ENCODE peak calls at places on chromosomes 6 and 20, in ten cellular contexts. Y is GM10248; L is right atrium auricular region; W is fibroblast of lung; A is GM12865; M is CD4-positive, alpha-beta T cell; Q is tibial artery; V is heart right ventricle; E is SK-N-SH; I is HFFc6. B is an unnamed sample.

GRCh38 chr6:44269168-44269920 is 906 bp upstream of the TMEM151B start:
- DNase-seq in Y (no peak), V (no peak), I (no peak), W (no peak), A (no peak), Q (no peak), M (no peak), L (no peak), E (no peak), B (no peak)

GRCh38 chr6:28659250-28659566 is 133.5 kb downstream of the GPX5 start:
- DNase-seq in M (no peak), V (no peak), Q (no peak), Y (no peak), L (no peak), A (no peak), I (no peak), E (no peak), W (no peak), B (no peak)

GRCh38 chr6:139336994-139337393 is 37.5 kb downstream of the CITED2 start:
- DNase-seq in Q (no peak), E (no peak), I (no peak), A (no peak), Y (no peak), W (no peak), V (no peak), M (no peak), L (no peak), B (no peak)

GRCh38 chr6:6696867-6697531 is 108.5 kb downstream of the LY86 start:
- DNase-seq in M (no peak), Y (peak; percentile 62), E (peak; percentile 45), V (peak; percentile 65), Q (peak; percentile 32), L (peak; percentile 72), I (peak; percentile 18), W (peak; percentile 78), A (peak; percentile 71), B (no peak)

GRCh38 chr6:127690092-127690491 is 113.1 kb downstream of the C6orf58 start:
- DNase-seq in A (no peak), W (peak; percentile 51), Y (no peak), L (no peak), V (no peak), E (no peak), Q (no peak), I (peak; percentile 16), M (no peak), B (peak; percentile 15)

GRCh38 chr20:33651562-33652048 is 10.5 kb upstream of the C20orf144 start:
- DNase-seq in M (no peak), Y (no peak), A (no peak), W (no peak), V (no peak), Q (no peak), I (no peak), L (no peak), E (no peak), B (no peak)

GRCh38 chr20:20079102-20079784 is 26.9 kb downstream of the CFAP61 start:
- DNase-seq in E (no peak), Y (no peak), W (no peak), Q (no peak), I (no peak), V (no peak), L (no peak), M (no peak), A (no peak), B (no peak)

GRCh38 chr6:41396335-41396734 is 60.9 kb downstream of the NCR2 start:
- DNase-seq in E (no peak), L (no peak), W (no peak), Y (no peak), I (no peak), M (no peak), Q (no peak), V (no peak), A (no peak), B (no peak)

GRCh38 chr6:41074692-41075436 is 2.1 kb downstream of the NFYA start:
- DNase-seq in A (no peak), Y (no peak), W (no peak), M (no peak), I (peak; percentile 19), V (no peak), Q (peak; percentile 55), E (no peak), L (no peak), B (no peak)

GRCh38 chr20:35011589-35012226 is 56.0 kb downstream of the MYH7B start:
- DNase-seq in L (no peak), Y (no peak), Q (peak; percentile 18), I (no peak), M (no peak), A (no peak), W (no peak), V (no peak), E (no peak), B (no peak)

GRCh38 chr20:33349493-33349892 is 51.8 kb downstream of the CDK5RAP1 start:
- DNase-seq in M (no peak), A (no peak), Y (no peak), W (no peak), E (no peak), L (no peak), I (no peak), V (no peak), Q (no peak), B (no peak)

GRCh38 chr6:37021356-37022129 is 16.1 kb downstream of the FGD2 start:
- DNase-seq in I (peak; percentile 30), V (no peak), E (no peak), L (no peak), Y (no peak), A (peak; percentile 30), W (peak; percentile 62), Q (no peak), M (peak; percentile 69), B (peak; percentile 44)

GRCh38 chr20:49877254-49877990 is 37.9 kb downstream of the SPATA2 start:
- DNase-seq in I (no peak), A (no peak), W (no peak), V (no peak), E (no peak), Q (no peak), L (no peak), M (no peak), Y (no peak), B (no peak)

GRCh38 chr6:84763397-84764331 is 734 bp downstream of the TBX18 start:
- DNase-seq in M (no peak), E (peak; percentile 56), V (peak; percentile 66), I (peak; percentile 88), Y (no peak), Q (peak; percentile 78), A (no peak), W (peak; percentile 72), L (peak; percentile 75), B (no peak)

GRCh38 chr6:33169286-33170175 is 22.7 kb downstream of the COL11A2 start:
- DNase-seq in V (no peak), A (no peak), Q (no peak), L (no peak), M (no peak), W (no peak), E (no peak), I (no peak), Y (no peak), B (no peak)

GRCh38 chr20:49037962-49038387 is 8.1 kb upstream of the CSE1L start:
- DNase-seq in M (no peak), I (no peak), Q (no peak), W (no peak), E (no peak), L (peak; percentile 21), A (peak; percentile 19), V (no peak), Y (no peak), B (peak; percentile 4)

DNA sequence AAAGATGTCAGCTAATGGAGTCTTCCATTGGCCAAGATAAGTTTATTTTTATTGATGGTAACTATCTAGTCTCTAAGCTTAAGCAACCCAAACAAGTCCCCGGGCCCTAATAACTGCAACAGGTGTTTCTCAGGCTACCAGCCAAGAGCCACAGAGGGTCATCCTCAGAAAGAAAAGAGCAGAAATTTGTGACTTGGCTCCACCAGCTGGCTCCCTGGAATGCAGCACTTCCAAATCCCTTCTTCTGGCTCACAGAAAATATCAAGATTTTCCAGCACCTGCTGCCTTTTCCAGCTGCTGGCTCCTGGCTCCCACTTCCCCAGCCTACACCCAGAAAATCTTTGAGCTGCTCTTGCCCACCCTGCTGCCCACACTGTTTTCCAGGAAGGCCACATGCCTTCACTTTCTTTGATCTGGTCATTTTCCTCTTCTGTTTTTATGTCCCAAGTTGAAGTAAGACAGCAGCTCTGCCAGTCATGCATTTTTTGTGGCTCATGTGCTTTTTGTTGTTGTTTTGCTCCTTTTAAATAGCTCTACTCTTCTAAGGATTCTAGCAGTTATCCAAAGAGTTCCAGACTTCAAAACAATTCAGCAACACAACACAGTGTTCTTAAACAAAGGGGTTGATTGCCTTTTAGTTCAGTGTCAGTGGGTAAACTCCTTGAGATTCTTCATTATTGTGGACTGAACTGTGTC is 151.0 kb upstream of the SMLR1 start:
- DNase-seq in V (no peak), Y (no peak), Q (no peak), L (no peak), A (peak; percentile 11), W (peak; percentile 25), M (no peak), E (no peak), I (peak; percentile 31), B (no peak)
- TF ChIP-seq CTCF in V (no peak), Y (peak; percentile 9), Q (no peak), L (no peak), A (no peak), W (no peak), M (no peak), E (no peak), I (no peak), B (peak; percentile 22)

GRCh38 chr6:109695468-109695867 is 4.4 kb downstream of the FIG4 start:
- DNase-seq in L (no peak), Q (no peak), A (peak; percentile 41), Y (no peak), E (no peak), M (no peak), W (peak; percentile 15), I (no peak), V (no peak), B (peak; percentile 11)
- TF ChIP-seq CTCF in L (no peak), Q (no peak), A (no peak), Y (peak; percentile 17), E (peak; percentile 26), M (no peak), W (no peak), I (no peak), V (no peak), B (peak; percentile 45)

DNA sequence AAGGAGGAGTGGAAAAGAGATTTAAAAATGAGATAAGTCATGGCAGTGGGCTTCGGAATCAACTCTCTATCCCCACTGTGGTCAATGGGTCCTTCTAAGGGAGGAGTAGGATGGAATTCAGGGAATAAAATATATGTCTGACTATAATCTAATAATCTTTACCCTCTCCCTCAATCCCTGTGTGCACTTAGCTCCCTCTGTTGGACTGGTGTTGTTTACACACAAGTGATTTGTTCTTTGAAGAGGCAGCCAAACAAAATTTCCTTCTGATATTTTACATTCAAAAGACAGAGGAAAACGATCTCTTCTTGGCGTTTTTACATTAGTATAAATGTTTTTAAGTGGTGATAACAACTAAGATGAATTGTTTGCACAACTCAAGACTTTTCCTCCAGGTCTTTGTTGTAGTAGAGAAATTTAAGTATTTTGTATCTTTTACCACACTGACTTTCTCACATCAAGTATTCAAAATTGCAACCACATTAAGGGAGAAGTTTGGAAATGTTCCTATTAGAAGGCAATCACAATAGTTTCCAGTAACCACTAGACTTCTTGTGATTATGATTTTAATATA is 317.7 kb downstream of the CENPW start:
- DNase-seq in Y (no peak), Q (no peak), I (peak; percentile 33), M (no peak), V (no peak), L (no peak), W (peak; percentile 68), E (peak; percentile 7), A (peak; percentile 33), B (peak; percentile 20)
- TF ChIP-seq CTCF in Y (peak; percentile 59), Q (no peak), I (peak; percentile 76), M (no peak), V (peak; percentile 33), L (peak; percentile 38), W (peak; percentile 72), E (peak; percentile 48), A (peak; percentile 35), B (peak; percentile 71)

GRCh38 chr20:17570347-17571152 is 675 bp downstream of the DSTN start:
- DNase-seq in L (no peak), M (no peak), V (peak; percentile 53), Y (peak; percentile 51), Q (peak; percentile 59), I (peak; percentile 45), A (peak; percentile 22), E (peak; percentile 81), W (peak; percentile 53), B (no peak)
- TF ChIP-seq CTCF in L (no peak), M (no peak), V (peak; percentile 24), Y (peak; percentile 13), Q (no peak), I (peak; percentile 47), A (no peak), E (peak; percentile 37), W (no peak), B (peak; percentile 32)

B was measured in foreskin keratinocyte.